ENCODE peak calls at places on chromosomes 2 and 18, in eight cellular contexts. F is A172; U is stimulated activated CD4-positive, alpha-beta T cell treated with anti-CD3 and anti-CD28 coated beads, Interleukin-1b, Interleukin-23, amount 100 ng/mL, for 1 hour; R is activated CD8-positive, alpha-beta memory T cell treated with anti-CD3 and anti-CD28 coated beads, Interleukin-2, amount 50 U/mL, for 48 hours; J is activated naive CD4-positive, alpha-beta T cell; E is stimulated activated CD8-positive, alpha-beta memory T cell treated with anti-CD3 and anti-CD28 coated beads, Interleukin-7, amount 100 ng/mL, for 1 hour; V is GM04503; X is T-cell. K is an unnamed sample.

GRCh38 chr18:58345875-58346274 is 283.0 kb downstream of the ALPK2 start:
- DNase-seq in R (no peak), J (no peak), X (no peak), E (no peak), F (no peak), U (no peak), V (no peak), K (no peak)

GRCh38 chr2:126877041-126877440 is 21.6 kb upstream of the TEX51 start:
- DNase-seq in F (no peak), J (no peak), U (no peak), V (no peak), E (no peak), X (no peak), R (peak), K (no peak)

GRCh38 chr18:37457754-37458153 is 107.8 kb downstream of the CELF4 start:
- DNase-seq in R (no peak), E (no peak), U (no peak), J (no peak), F (no peak), V (no peak), X (no peak), K (no peak)

GRCh38 chr18:45386256-45386655 is 229.0 kb upstream of the SLC14A2 start:
- DNase-seq in U (no peak), R (no peak), J (no peak), F (no peak), V (no peak), E (no peak), X (no peak), K (no peak)

GRCh38 chr18:3217930-3218647 is 1.7 kb downstream of the MYOM1 start:
- DNase-seq in U (no peak), X (no peak), F (peak), R (no peak), J (no peak), V (no peak), E (no peak), K (no peak)

GRCh38 chr2:45300026-45300750 is 290.9 kb upstream of the SIX2 start:
- DNase-seq in V (no peak), X (no peak), J (no peak), F (no peak), U (no peak), R (no peak), E (no peak), K (no peak)

GRCh38 chr18:5370332-5370731 is 74.8 kb upstream of the ZBTB14 start:
- DNase-seq in R (no peak), E (no peak), X (no peak), F (no peak), V (no peak), J (no peak), U (no peak), K (no peak)

GRCh38 chr18:13180614-13181375 is 37.8 kb upstream of the LDLRAD4 start:
- DNase-seq in J (no peak), V (no peak), U (no peak), E (no peak), F (no peak), R (no peak), X (no peak), K (no peak)

GRCh38 chr2:228700638-228701037 is 519.2 kb upstream of the SPHKAP start:
- DNase-seq in U (no peak), R (no peak), F (peak), V (peak), X (no peak), E (no peak), J (no peak), K (no peak)

GRCh38 chr2:47559079-47559684 is 156.2 kb downstream of the MSH2 start:
- DNase-seq in E (no peak), F (peak), X (no peak), R (no peak), V (no peak), U (no peak), J (no peak), K (no peak)

GRCh38 chr2:156309106-156309505 is 23.4 kb downstream of the NR4A2 start:
- DNase-seq in J (no peak), F (peak), R (no peak), X (no peak), V (no peak), E (no peak), U (no peak), K (no peak)

GRCh38 chr18:46894124-46894523 is 23.2 kb downstream of the PIAS2 start:
- DNase-seq in V (no peak), J (no peak), X (no peak), E (no peak), F (no peak), R (no peak), U (no peak), K (no peak)

GRCh38 chr2:16394072-16394985 is 271.3 kb downstream of the CYRIA start:
- DNase-seq in R (no peak), F (no peak), E (no peak), X (no peak), U (no peak), V (no peak), J (no peak), K (no peak)

GRCh38 chr2:132473174-132473883 is 56.7 kb downstream of the GPR39 start:
- DNase-seq in E (no peak), X (no peak), U (no peak), F (no peak), J (no peak), R (no peak), V (no peak), K (no peak)

GRCh38 chr2:100929142-100929541 is 72.9 kb upstream of the RPL31 start:
- DNase-seq in V (no peak), F (no peak), X (no peak), U (no peak), E (no peak), R (no peak), J (no peak), K (no peak)

GRCh38 chr2:229433351-229433750 is 162.3 kb upstream of the PID1 start:
- DNase-seq in F (no peak), V (no peak), X (no peak), U (no peak), E (no peak), R (no peak), J (no peak), K (no peak)

GRCh38 chr2:241507430-241508239 is 749 bp downstream of the STK25 start:
- DNase-seq in U (peak), F (peak), E (no peak), R (peak), J (peak), V (no peak), X (no peak), K (no peak)

GRCh38 chr2:3212984-3213383 is 164.6 kb downstream of the EIPR1 start:
- DNase-seq in V (no peak), X (no peak), F (no peak), R (no peak), J (no peak), E (no peak), U (no peak), K (no peak)

GRCh38 chr2:8541636-8542035 is 140.2 kb upstream of the ID2 start:
- DNase-seq in X (no peak), V (no peak), F (no peak), E (no peak), U (no peak), J (no peak), R (peak), K (no peak)

GRCh38 chr18:76348267-76349066 is 146.6 kb downstream of the ZNF516 start:
- DNase-seq in F (no peak), J (no peak), R (no peak), U (no peak), X (no peak), E (no peak), V (no peak), K (peak)

GRCh38 chr2:78615956-78616355 is 409.5 kb upstream of the REG3G start:
- DNase-seq in X (no peak), F (no peak), V (no peak), U (no peak), R (no peak), E (no peak), J (no peak), K (no peak)

GRCh38 chr2:10520154-10520553 is 72.0 kb upstream of the ODC1 start:
- DNase-seq in J (no peak), F (no peak), R (peak), V (no peak), U (no peak), X (no peak), E (no peak), K (no peak)

GRCh38 chr2:163884416-163884815 is 148.6 kb upstream of the FIGN start:
- DNase-seq in U (no peak), F (no peak), X (no peak), J (no peak), V (no peak), E (no peak), R (no peak), K (no peak)

GRCh38 chr2:3483227-3483985 is 35.9 kb downstream of the ADI1 start:
- DNase-seq in F (no peak), X (peak), R (no peak), V (no peak), E (no peak), J (no peak), U (no peak), K (peak)

GRCh38 chr2:188785515-188785914 is 188.7 kb upstream of the COL3A1 start:
- DNase-seq in U (no peak), V (no peak), J (no peak), R (no peak), E (no peak), X (no peak), F (no peak), K (no peak)

GRCh38 chr18:2847341-2848144 is 737 bp downstream of the EMILIN2 start:
- DNase-seq in R (peak), F (no peak), X (no peak), E (no peak), V (no peak), U (no peak), J (no peak), K (no peak)

GRCh38 chr2:137969418-137969765 is 5.1 kb downstream of the HNMT start:
- DNase-seq in V (peak), J (no peak), U (no peak), X (no peak), E (no peak), R (no peak), F (peak), K (no peak)

GRCh38 chr2:20561703-20562454 is 89.0 kb downstream of the HS1BP3 start:
- DNase-seq in R (no peak), F (peak), X (no peak), V (peak), J (no peak), E (no peak), U (no peak), K (no peak)

GRCh38 chr2:121611730-121612705 is 37.2 kb downstream of the CLASP1 start:
- DNase-seq in U (no peak), J (no peak), E (no peak), X (no peak), V (no peak), F (peak), R (no peak), K (no peak)

GRCh38 chr2:70777450-70777849 is 9.4 kb upstream of the ADD2 start:
- DNase-seq in R (no peak), U (no peak), V (no peak), J (no peak), X (no peak), E (no peak), F (peak), K (no peak)

GRCh38 chr2:217054791-217055190 is 194.9 kb upstream of the TNP1 start:
- DNase-seq in J (no peak), U (no peak), X (no peak), E (no peak), F (no peak), V (no peak), R (no peak), K (peak)

GRCh38 chr2:45000921-45001628 is 8.2 kb downstream of the SIX2 start:
- DNase-seq in R (peak), F (no peak), V (no peak), X (no peak), E (no peak), U (no peak), J (no peak), K (no peak)

GRCh38 chr18:3281456-3282400 is 19.8 kb downstream of the MYL12B start:
- DNase-seq in U (no peak), R (no peak), J (no peak), V (peak), X (no peak), F (peak), E (no peak), K (no peak)

GRCh38 chr2:172409042-172409441 is 18.3 kb upstream of the ITGA6 start:
- DNase-seq in F (no peak), X (no peak), J (no peak), R (no peak), E (no peak), U (no peak), V (no peak), K (no peak)

GRCh38 chr2:56008661-56009411 is 85.3 kb upstream of the EFEMP1 start:
- DNase-seq in R (no peak), J (no peak), U (no peak), X (no peak), V (peak), E (no peak), F (peak), K (no peak)

GRCh38 chr2:235779444-235779896 is 285.6 kb downstream of the AGAP1 start:
- DNase-seq in R (peak), V (no peak), X (peak), U (peak), E (peak), F (peak), J (peak), K (peak)